ENCODE peak calls at places on chromosomes 16 and 17, in eight cellular contexts. A is NCI-H460; N is neural progenitor cell; Z is T-helper 17 cell; E is mucosa of descending colon; Y is stimulated activated CD4-positive, alpha-beta T cell treated with anti-CD3 and anti-CD28 coated beads, Interleukin-2, amount 100 ng/mL, for 24 hours; X is NCI-H1105; K is SK-MEL-5. H is an unnamed sample.

GRCh38 chr16:88453621-88454314 is 688 bp downstream of the ZFPM1 start:
- DNase-seq in A (no peak), K (no peak), E (peak), N (peak), Y (peak), X (no peak), Z (no peak), H (no peak)

GRCh38 chr16:637081-638018 is 1.2 kb upstream of the METTL26 start:
- DNase-seq in Z (peak), Y (peak), N (peak), E (peak), A (peak), X (peak), K (peak), H (peak)

GRCh38 chr16:66204761-66205160 is 161.7 kb upstream of the CDH5 start:
- DNase-seq in Z (no peak), N (no peak), A (no peak), E (no peak), Y (no peak), X (no peak), K (no peak), H (no peak)

GRCh38 chr17:79527286-79527685 is 83.6 kb downstream of the RBFOX3 start:
- DNase-seq in Y (no peak), K (no peak), Z (no peak), E (no peak), A (no peak), X (no peak), N (no peak), H (no peak)

GRCh38 chr16:85309656-85310587 is 197.7 kb upstream of the CIBAR2 start:
- DNase-seq in E (no peak), N (peak), Y (no peak), X (peak), A (no peak), Z (no peak), K (peak), H (no peak)

GRCh38 chr17:46883871-46884270 is 32.5 kb downstream of the WNT9B start:
- DNase-seq in K (no peak), Y (no peak), Z (no peak), A (no peak), E (no peak), N (no peak), X (no peak), H (no peak)

GRCh38 chr17:77503293-77503655 is 362.5 kb downstream of the SEC14L1 start:
- DNase-seq in Z (no peak), Y (no peak), N (no peak), K (no peak), A (no peak), E (no peak), X (no peak), H (no peak)

GRCh38 chr17:47808830-47809480 is 12.6 kb downstream of the OSBPL7 start:
- DNase-seq in N (no peak), A (no peak), X (no peak), Z (no peak), E (no peak), Y (no peak), K (no peak), H (no peak)

GRCh38 chr16:86924537-86924936 is 346.2 kb downstream of the FOXL1 start:
- DNase-seq in E (no peak), K (no peak), X (no peak), N (no peak), Z (no peak), A (no peak), Y (no peak), H (peak)

GRCh38 chr17:64496348-64496785 is 487 bp downstream of the POLG2 start:
- DNase-seq in E (no peak), X (no peak), Z (no peak), Y (no peak), K (no peak), N (no peak), A (no peak), H (peak)

GRCh38 chr16:27844826-27845225 is 218.7 kb downstream of the GSG1L start:
- DNase-seq in Y (no peak), K (no peak), X (no peak), Z (no peak), N (no peak), A (no peak), E (no peak), H (no peak)

GRCh38 chr17:6857336-6857735 is 25.8 kb upstream of the TEKT1 start:
- DNase-seq in K (no peak), Z (no peak), E (no peak), N (no peak), X (no peak), A (no peak), Y (no peak), H (no peak)

GRCh38 chr16:84479716-84480450 is 24.6 kb downstream of the MEAK7 start:
- DNase-seq in A (no peak), Z (no peak), K (no peak), Y (no peak), X (no peak), E (no peak), N (no peak), H (no peak)

GRCh38 chr16:72203401-72203800 is 31.4 kb upstream of the PMFBP1 start:
- DNase-seq in N (no peak), K (no peak), A (no peak), X (no peak), Z (no peak), Y (no peak), E (no peak), H (peak)

GRCh38 chr17:60640503-60640902 is 37.1 kb upstream of the BCAS3 start:
- DNase-seq in A (no peak), K (peak), N (peak), Z (no peak), X (no peak), E (no peak), Y (no peak), H (peak)

GRCh38 chr17:33049781-33050414 is 58.3 kb downstream of the SPACA3 start:
- DNase-seq in X (peak), Y (peak), Z (no peak), N (peak), A (peak), E (peak), K (peak), H (peak)

GRCh38 chr16:13390093-13390985 is 488.9 kb downstream of the SHISA9 start:
- DNase-seq in A (no peak), N (no peak), Y (no peak), K (no peak), Z (no peak), E (no peak), X (peak), H (peak)

GRCh38 chr17:81553616-81554181 is 1.5 kb upstream of the FAAP100 start:
- DNase-seq in N (no peak), E (peak), Z (no peak), A (peak), Y (no peak), K (peak), X (peak), H (peak)

GRCh38 chr17:60087882-60088669 is 9.4 kb upstream of the HEATR6 start:
- DNase-seq in A (no peak), Z (no peak), N (no peak), E (peak), K (no peak), X (no peak), Y (no peak), H (no peak)

GRCh38 chr17:8125947-8126305 is 2.0 kb upstream of the HES7 start:
- DNase-seq in X (no peak), K (peak), E (peak), A (no peak), N (peak), Z (no peak), Y (no peak), H (peak)

GRCh38 chr17:81329927-81330883 is 35.1 kb upstream of the SLC38A10 start:
- DNase-seq in N (peak), Y (no peak), E (peak), A (no peak), Z (no peak), X (no peak), K (no peak), H (peak)

GRCh38 chr17:68029512-68030215 is 5.9 kb upstream of the KPNA2 start:
- DNase-seq in K (no peak), A (no peak), Y (no peak), Z (no peak), N (no peak), X (no peak), E (no peak), H (no peak)

GRCh38 chr16:87895641-87896141 is 26.4 kb upstream of the SLC7A5 start:
- DNase-seq in N (no peak), X (no peak), A (no peak), K (peak), Y (peak), Z (no peak), E (peak), H (no peak)

GRCh38 chr16:84663433-84664101 is 15.3 kb downstream of the KLHL36 start:
- DNase-seq in Z (no peak), Y (no peak), K (no peak), E (no peak), A (no peak), X (no peak), N (no peak), H (no peak)

GRCh38 chr16:72468582-72468981 is 296.6 kb upstream of the PMFBP1 start:
- DNase-seq in Y (no peak), K (peak), N (no peak), X (no peak), E (no peak), Z (no peak), A (no peak), H (no peak)

GRCh38 chr17:78919816-78920516 is 5.2 kb downstream of the TIMP2 start:
- DNase-seq in A (no peak), Z (no peak), Y (no peak), K (no peak), N (no peak), X (no peak), E (no peak), H (no peak)

GRCh38 chr17:8117980-8118768 is at the start of gene ALOXE3:
- DNase-seq in X (no peak), K (no peak), N (peak), E (no peak), A (no peak), Z (no peak), Y (no peak), H (peak)

GRCh38 chr17:74542727-74543383 is 3.1 kb downstream of the CD300C start:
- DNase-seq in E (no peak), K (no peak), A (no peak), X (no peak), Y (no peak), N (no peak), Z (no peak), H (no peak)

GRCh38 chr17:1298616-1299015 is 19.2 kb downstream of the TRARG1 start:
- DNase-seq in A (no peak), K (no peak), N (peak), X (no peak), Z (peak), Y (peak), E (peak), H (peak)

GRCh38 chr17:80279895-80280294 is 19.2 kb downstream of the RNF213 start:
- DNase-seq in K (peak), N (no peak), X (no peak), Z (no peak), E (peak), Y (no peak), A (no peak), H (no peak)

GRCh38 chr17:82450357-82451106 is at the start of gene CYBC1:
- DNase-seq in N (peak), A (peak), Y (peak), E (peak), X (peak), K (peak), Z (peak), H (peak)

GRCh38 chr17:5758651-5759050 is 174.3 kb upstream of the NLRP1 start:
- DNase-seq in X (no peak), K (peak), N (peak), Y (no peak), A (no peak), Z (no peak), E (no peak), H (peak)

GRCh38 chr16:23134274-23134673 is 15.0 kb downstream of the USP31 start:
- DNase-seq in N (no peak), E (no peak), A (no peak), Y (no peak), Z (no peak), K (no peak), X (no peak), H (no peak)

GRCh38 chr17:67047382-67047781 is 3.0 kb downstream of the CACNG1 start:
- DNase-seq in N (no peak), E (no peak), Y (no peak), A (no peak), K (no peak), Z (no peak), X (no peak), H (no peak)

GRCh38 chr16:89711601-89712475 is 8.9 kb downstream of the VPS9D1 start:
- DNase-seq in Z (peak), Y (peak), A (peak), E (peak), X (no peak), N (peak), K (peak), H (peak)

GRCh38 chr17:8494506-8495111 is 58.9 kb downstream of the NDEL1 start:
- DNase-seq in N (no peak), Z (no peak), A (no peak), K (no peak), Y (no peak), E (no peak), X (no peak), H (no peak)

H was measured in kidney tubule cell.